ENCODE peak calls at places on chromosomes 1 and 21, in four cellular contexts. One of them, this sample, is unnamed.

GRCh38 chr1:162139398-162139685 is 69.9 kb downstream of the NOS1AP start:
- DNase-seq in stimulated activated CD4-positive, alpha-beta T cell treated with anti-CD3 and anti-CD28 coated beads, Interleukin-2, amount 100 ng/mL, for 48 hours: no peak
- DNase-seq in GDM1: no peak
- DNase-seq in activated T-helper 9 cell treated with anti-CD3 and anti-CD28 coated beads, Interleukin-2, amount 50 U/mL, for 16 hours: no peak
- DNase-seq in this sample: no peak

GRCh38 chr1:195733826-195734225 is 874.4 kb downstream of the KCNT2 start:
- DNase-seq in stimulated activated CD4-positive, alpha-beta T cell treated with anti-CD3 and anti-CD28 coated beads, Interleukin-2, amount 100 ng/mL, for 48 hours: no peak
- DNase-seq in GDM1: no peak
- DNase-seq in activated T-helper 9 cell treated with anti-CD3 and anti-CD28 coated beads, Interleukin-2, amount 50 U/mL, for 16 hours: no peak
- DNase-seq in this sample: no peak

GRCh38 chr1:28130901-28131300 is 42.5 kb upstream of the EYA3 start:
- DNase-seq in stimulated activated CD4-positive, alpha-beta T cell treated with anti-CD3 and anti-CD28 coated beads, Interleukin-2, amount 100 ng/mL, for 48 hours: no peak
- DNase-seq in GDM1: no peak
- DNase-seq in activated T-helper 9 cell treated with anti-CD3 and anti-CD28 coated beads, Interleukin-2, amount 50 U/mL, for 16 hours: no peak
- DNase-seq in this sample: no peak

GRCh38 chr1:113747376-113747775 is 11.9 kb downstream of the PHTF1 start:
- DNase-seq in stimulated activated CD4-positive, alpha-beta T cell treated with anti-CD3 and anti-CD28 coated beads, Interleukin-2, amount 100 ng/mL, for 48 hours: no peak
- DNase-seq in GDM1: no peak
- DNase-seq in activated T-helper 9 cell treated with anti-CD3 and anti-CD28 coated beads, Interleukin-2, amount 50 U/mL, for 16 hours: no peak
- DNase-seq in this sample: no peak

GRCh38 chr1:94110021-94110761 is 10.8 kb downstream of the ABCA4 start:
- DNase-seq in stimulated activated CD4-positive, alpha-beta T cell treated with anti-CD3 and anti-CD28 coated beads, Interleukin-2, amount 100 ng/mL, for 48 hours: no peak
- DNase-seq in GDM1: peak
- DNase-seq in activated T-helper 9 cell treated with anti-CD3 and anti-CD28 coated beads, Interleukin-2, amount 50 U/mL, for 16 hours: no peak
- DNase-seq in this sample: no peak

GRCh38 chr1:115426271-115426771 is 88.3 kb upstream of the NGF start:
- DNase-seq in stimulated activated CD4-positive, alpha-beta T cell treated with anti-CD3 and anti-CD28 coated beads, Interleukin-2, amount 100 ng/mL, for 48 hours: no peak
- DNase-seq in GDM1: peak
- DNase-seq in activated T-helper 9 cell treated with anti-CD3 and anti-CD28 coated beads, Interleukin-2, amount 50 U/mL, for 16 hours: no peak
- DNase-seq in this sample: no peak

GRCh38 chr21:16674949-16675348 is 837.9 kb upstream of the CXADR start:
- DNase-seq in stimulated activated CD4-positive, alpha-beta T cell treated with anti-CD3 and anti-CD28 coated beads, Interleukin-2, amount 100 ng/mL, for 48 hours: no peak
- DNase-seq in GDM1: no peak
- DNase-seq in activated T-helper 9 cell treated with anti-CD3 and anti-CD28 coated beads, Interleukin-2, amount 50 U/mL, for 16 hours: no peak
- DNase-seq in this sample: no peak

GRCh38 chr1:46406881-46407608 is 12.9 kb downstream of the FAAH start:
- DNase-seq in stimulated activated CD4-positive, alpha-beta T cell treated with anti-CD3 and anti-CD28 coated beads, Interleukin-2, amount 100 ng/mL, for 48 hours: no peak
- DNase-seq in GDM1: no peak
- DNase-seq in activated T-helper 9 cell treated with anti-CD3 and anti-CD28 coated beads, Interleukin-2, amount 50 U/mL, for 16 hours: no peak
- DNase-seq in this sample: no peak

This sample was measured in CD4-positive, alpha-beta memory T cell.